ENCODE peak calls at places on chromosomes 2 and 18, in four cellular contexts. One of them, this sample, is unnamed.

GRCh38 chr2:237072067-237072931 is 13.4 kb upstream of the COPS8 start:
- DNase-seq in colonic mucosa: peak; percentile 77
- DNase-seq in A549: peak; percentile 33
- DNase-seq in pons: peak; percentile 66
- DNase-seq in this sample: peak; percentile 39

GRCh38 chr2:8797682-8798081 is 39.7 kb downstream of the KIDINS220 start:
- DNase-seq in colonic mucosa: no peak
- DNase-seq in A549: no peak
- DNase-seq in pons: no peak
- DNase-seq in this sample: no peak

GRCh38 chr2:151632993-151633592 is 101.2 kb downstream of the NEB start:
- DNase-seq in colonic mucosa: no peak
- DNase-seq in A549: no peak
- DNase-seq in pons: no peak
- DNase-seq in this sample: no peak

GRCh38 chr2:159091981-159092380 is 123.5 kb downstream of the TANC1 start:
- DNase-seq in colonic mucosa: peak; percentile 55
- DNase-seq in A549: no peak
- DNase-seq in pons: no peak
- DNase-seq in this sample: no peak

GRCh38 chr2:56299166-56299806 is 115.5 kb downstream of the CCDC85A start:
- DNase-seq in colonic mucosa: no peak
- DNase-seq in A549: no peak
- DNase-seq in pons: no peak
- DNase-seq in this sample: no peak

GRCh38 chr2:48819206-48819605 is 63.7 kb upstream of the LHCGR start:
- DNase-seq in colonic mucosa: no peak
- DNase-seq in A549: no peak
- DNase-seq in pons: no peak
- DNase-seq in this sample: no peak

GRCh38 chr18:12287684-12288405 is 20.2 kb upstream of the TUBB6 start:
- DNase-seq in colonic mucosa: peak; percentile 63
- DNase-seq in A549: peak; percentile 36
- DNase-seq in pons: no peak
- DNase-seq in this sample: no peak

GRCh38 chr2:52539026-52539964 is 1228.3 kb upstream of the CHAC2 start:
- DNase-seq in colonic mucosa: no peak
- DNase-seq in A549: no peak
- DNase-seq in pons: no peak
- DNase-seq in this sample: no peak

GRCh38 chr2:191686658-191687057 is 8.7 kb downstream of the NABP1 start:
- DNase-seq in colonic mucosa: no peak
- DNase-seq in A549: no peak
- DNase-seq in pons: no peak
- DNase-seq in this sample: no peak

GRCh38 chr2:31240406-31241365 is 6.7 kb downstream of the EHD3 start:
- DNase-seq in colonic mucosa: no peak
- DNase-seq in A549: no peak
- DNase-seq in pons: no peak
- DNase-seq in this sample: no peak

GRCh38 chr2:217045725-217046475 is 186.0 kb upstream of the TNP1 start:
- DNase-seq in colonic mucosa: no peak
- DNase-seq in A549: no peak
- DNase-seq in pons: no peak
- DNase-seq in this sample: no peak

GRCh38 chr2:235493775-235494715 is at the start of gene AGAP1:
- DNase-seq in colonic mucosa: peak; percentile 90
- DNase-seq in A549: peak; percentile 70
- DNase-seq in pons: peak; percentile 88
- DNase-seq in this sample: peak; percentile 80

GRCh38 chr2:216745453-216745852 is 50.1 kb upstream of the IGFBP5 start:
- DNase-seq in colonic mucosa: no peak
- DNase-seq in A549: no peak
- DNase-seq in pons: no peak
- DNase-seq in this sample: no peak

GRCh38 chr2:145752091-145752806 is 1232.3 kb upstream of the ZEB2 start:
- DNase-seq in colonic mucosa: no peak
- DNase-seq in A549: peak; percentile 3
- DNase-seq in pons: peak; percentile 96
- DNase-seq in this sample: no peak

GRCh38 chr2:237577956-237578870 is 11.8 kb downstream of the PRLH start:
- DNase-seq in colonic mucosa: no peak
- DNase-seq in A549: no peak
- DNase-seq in pons: no peak
- DNase-seq in this sample: no peak

GRCh38 chr18:363327-364115 is 95.7 kb upstream of the THOC1 start:
- DNase-seq in colonic mucosa: no peak
- DNase-seq in A549: no peak
- DNase-seq in pons: no peak
- DNase-seq in this sample: no peak

GRCh38 chr18:79911009-79911870 is 40.2 kb downstream of the SLC66A2 start:
- DNase-seq in colonic mucosa: no peak
- DNase-seq in A549: no peak
- DNase-seq in pons: no peak
- DNase-seq in this sample: no peak

This sample was measured in T1000.